ENCODE peak calls at places on chromosomes 7 and 10, in five cellular contexts. D is PC-9, V is mesenchymal stem cell, N is astrocyte, S is fibroblast of lung. X is an unnamed sample.

GRCh38 chr10:93509816-93510215 is 13.4 kb downstream of the CEP55 start:
- DNase-seq in S (no peak), V (no peak), D (no peak), N (no peak), X (no peak)

GRCh38 chr7:131646203-131646602 is 89.8 kb upstream of the PODXL start:
- DNase-seq in D (no peak), N (no peak), S (no peak), V (no peak), X (no peak)

GRCh38 chr10:103823706-103824272 is 31.6 kb downstream of the SH3PXD2A start:
- DNase-seq in S (no peak), V (no peak), D (no peak), N (no peak), X (peak; percentile 49)

GRCh38 chr10:127973810-127974311 is 67.0 kb downstream of the PTPRE start:
- DNase-seq in D (no peak), S (no peak), V (peak; percentile 54), N (no peak), X (no peak)

GRCh38 chr7:143295870-143296269 is 7.7 kb downstream of the CASP2 start:
- DNase-seq in N (peak; percentile 82), D (no peak), V (peak; percentile 52), S (peak; percentile 58), X (no peak)

GRCh38 chr7:11203688-11204087 is 230.0 kb downstream of the PHF14 start:
- DNase-seq in V (peak; percentile 32), N (no peak), S (peak; percentile 24), D (no peak), X (no peak)

GRCh38 chr10:28858641-28859040 is 181.3 kb downstream of the BAMBI start:
- DNase-seq in N (no peak), V (peak; percentile 50), S (no peak), D (no peak), X (no peak)

GRCh38 chr7:78260826-78261225 is 462.3 kb downstream of the PHTF2 start:
- DNase-seq in D (no peak), V (no peak), N (peak; percentile 44), S (no peak), X (no peak)

GRCh38 chr7:95628831-95629439 is 32.6 kb upstream of the PDK4 start:
- DNase-seq in V (peak; percentile 59), N (no peak), D (no peak), S (peak; percentile 93), X (no peak)

GRCh38 chr7:40186586-40186985 is 51.8 kb downstream of the SUGCT start:
- DNase-seq in N (no peak), V (no peak), D (no peak), S (no peak), X (no peak)

GRCh38 chr10:50551894-50552293 is 71.9 kb downstream of the SGMS1 start:
- DNase-seq in N (no peak), S (no peak), V (no peak), D (no peak), X (no peak)

GRCh38 chr10:50552771-50553535 is 70.8 kb downstream of the SGMS1 start:
- DNase-seq in V (peak; percentile 28), N (peak; percentile 41), D (no peak), S (peak; percentile 40), X (no peak)

GRCh38 chr10:50550291-50550839 is 73.4 kb downstream of the SGMS1 start:
- DNase-seq in V (no peak), D (no peak), N (peak; percentile 18), S (no peak), X (no peak)

GRCh38 chr10:50554381-50554994 is 69.3 kb downstream of the SGMS1 start:
- DNase-seq in S (no peak), N (no peak), D (no peak), V (no peak), X (no peak)

GRCh38 chr10:50552308-50552707 is 71.4 kb downstream of the SGMS1 start:
- DNase-seq in V (peak; percentile 77), N (peak; percentile 92), S (peak; percentile 96), D (no peak), X (no peak)
- H3K4me1 ChIP-seq in V (no peaks in the 10 kb centered on the region), N (peaks cover 10% of the 10 kb centered on the region), S (peaks cover 29% of the 10 kb centered on the region), D (no peaks in the 10 kb centered on the region), X (no peaks in the 10 kb centered on the region)

GRCh38 chr7:18541871-18542212 is 46.3 kb downstream of the HDAC9 start:
- DNase-seq in N (no peak), S (no peak), D (no peak), V (no peak), X (no peak)
- H3K4me1 ChIP-seq in N (peaks cover 11% of the 10 kb centered on the region), S (peaks cover 2% of the 10 kb centered on the region), D (no peaks in the 10 kb centered on the region), V (peaks cover 5% of the 10 kb centered on the region), X (peaks cover 7% of the 10 kb centered on the region)

GRCh38 chr7:30157217-30157616 is 22.4 kb downstream of the MTURN start:
- DNase-seq in D (no peak), V (no peak), S (no peak), N (no peak), X (no peak)

GRCh38 chr7:30160329-30160728 is 25.5 kb downstream of the MTURN start:
- DNase-seq in N (no peak), D (no peak), S (no peak), V (no peak), X (no peak)

GRCh38 chr7:30162133-30162532 is 27.3 kb downstream of the MTURN start:
- DNase-seq in V (no peak), N (no peak), D (no peak), S (no peak), X (no peak)

GRCh38 chr7:30159698-30160143 is 24.9 kb downstream of the MTURN start:
- DNase-seq in D (no peak), S (peak; percentile 23), N (peak; percentile 30), V (peak; percentile 45), X (no peak)

DNA sequence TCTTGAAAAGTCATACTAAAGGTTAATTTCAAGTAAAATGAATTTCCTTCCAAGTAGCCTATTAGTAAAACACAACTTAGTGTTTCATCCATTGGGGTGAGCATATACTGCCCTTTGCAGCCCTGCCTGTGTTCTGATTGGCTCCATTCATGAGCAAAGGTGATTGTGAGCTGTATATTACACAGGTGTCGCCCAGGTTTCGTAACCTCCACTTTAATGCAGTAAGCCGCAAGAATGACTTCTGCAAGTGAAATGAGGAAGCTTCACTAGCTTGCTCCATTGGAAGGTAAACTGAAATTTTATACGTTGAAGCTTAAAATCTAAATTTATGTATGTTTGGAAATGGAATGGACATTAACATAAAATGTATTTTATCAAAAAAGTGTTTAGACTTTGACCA is 24.4 kb downstream of the MTURN start:
- DNase-seq in V (no peak), N (no peak), D (no peak), S (no peak), X (no peak)
- H3K4me1 ChIP-seq in V (peaks cover 13% of the 10 kb centered on the region), N (peaks cover 23% of the 10 kb centered on the region), D (peaks cover 29% of the 10 kb centered on the region), S (no peaks in the 10 kb centered on the region), X (peaks cover 17% of the 10 kb centered on the region)

GRCh38 chr10:73871915-73872710 is 2.2 kb downstream of the CAMK2G start:
- DNase-seq in V (peak; percentile 57), D (peak; percentile 94), S (no peak), N (no peak), X (no peak)
- H3K4me1 ChIP-seq in V (peaks cover 14% of the 10 kb centered on the region), D (peaks cover 75% of the 10 kb centered on the region), S (peaks cover 8% of the 10 kb centered on the region), N (peaks cover 4% of the 10 kb centered on the region), X (peaks cover 13% of the 10 kb centered on the region)